ENCODE peak calls at places on chromosome 11, in four cellular contexts. X is frontal cortex, D is Right ventricle myocardium superior, T is suprapubic skin. A is an unnamed sample.

GRCh38 chr11:32056445-32056844 is 34.4 kb upstream of the RCN1 start:
- DNase-seq in T (no peak), D (no peak), X (no peak), A (no peak)

GRCh38 chr11:128576555-128576954 is 10.8 kb downstream of the ETS1 start:
- DNase-seq in T (no peak), D (no peak), X (no peak), A (no peak)

GRCh38 chr11:99098751-99099150 is 78.0 kb downstream of the CNTN5 start:
- DNase-seq in X (no peak), T (no peak), D (no peak), A (no peak)

GRCh38 chr11:22703040-22703439 is 36.6 kb downstream of the GAS2 start:
- DNase-seq in X (no peak), T (no peak), D (no peak), A (no peak)

GRCh38 chr11:122741613-122742012 is 86.1 kb downstream of the UBASH3B start:
- DNase-seq in X (no peak), T (no peak), D (peak), A (peak)

GRCh38 chr11:10488581-10489443 is 33.7 kb downstream of the AMPD3 start:
- DNase-seq in X (no peak), D (no peak), T (peak), A (no peak)

GRCh38 chr11:86610559-86611341 is 61.7 kb downstream of the ME3 start:
- DNase-seq in D (no peak), X (no peak), T (no peak), A (no peak)

GRCh38 chr11:20547411-20547810 is 52.0 kb upstream of the SLC6A5 start:
- DNase-seq in X (no peak), D (no peak), T (no peak), A (no peak)

GRCh38 chr11:119160151-119160550 is 8.4 kb upstream of the NLRX1 start:
- DNase-seq in X (no peak), T (no peak), D (no peak), A (no peak)

GRCh38 chr11:122177238-122177637 is 61.2 kb upstream of the BLID start:
- DNase-seq in D (no peak), T (no peak), X (no peak), A (no peak)

GRCh38 chr11:19073454-19074415 is 13.2 kb upstream of the MRGPRX2 start:
- DNase-seq in D (no peak), X (no peak), T (no peak), A (no peak)

GRCh38 chr11:312092-312816 is 1.6 kb upstream of the IFITM1 start:
- DNase-seq in D (peak), T (no peak), X (no peak), A (no peak)

GRCh38 chr11:122241561-122241960 is 125.5 kb upstream of the BLID start:
- DNase-seq in T (no peak), X (no peak), D (no peak), A (no peak)

GRCh38 chr11:8307601-8308000 is 43.9 kb upstream of the LMO1 start:
- DNase-seq in D (no peak), T (no peak), X (no peak), A (no peak)

GRCh38 chr11:27600656-27601055 is 94.1 kb upstream of the LIN7C start:
- DNase-seq in X (no peak), T (no peak), D (no peak), A (no peak)

GRCh38 chr11:74504100-74504691 is 10.7 kb upstream of the LIPT2 start:
- DNase-seq in D (no peak), T (no peak), X (no peak), A (no peak)

GRCh38 chr11:107397357-107397756 is 60.3 kb downstream of the CWF19L2 start:
- DNase-seq in T (no peak), D (no peak), X (no peak), A (no peak)

GRCh38 chr11:13289081-13289480 is 11.5 kb downstream of the BMAL1 start:
- DNase-seq in T (no peak), D (no peak), X (no peak), A (no peak)

GRCh38 chr11:60754887-60755286 is 1.8 kb upstream of the MS4A15 start:
- DNase-seq in X (no peak), T (peak), D (no peak), A (no peak)

GRCh38 chr11:34525887-34526657 is 12.5 kb upstream of the ELF5 start:
- DNase-seq in T (no peak), D (no peak), X (no peak), A (no peak)

GRCh38 chr11:87878373-87878779 is 296.9 kb downstream of the RAB38 start:
- DNase-seq in D (no peak), T (no peak), X (no peak), A (no peak)

GRCh38 chr11:60921777-60922335 is 2.4 kb upstream of the TMEM132A start:
- DNase-seq in D (no peak), T (no peak), X (no peak), A (no peak)

GRCh38 chr11:14904745-14905103 is 12.7 kb upstream of the CYP2R1 start:
- DNase-seq in X (peak), T (peak), D (peak), A (peak)

GRCh38 chr11:16924826-16925494 is 89.3 kb downstream of the PLEKHA7 start:
- DNase-seq in X (peak), D (peak), T (no peak), A (peak)

GRCh38 chr11:129145276-129145675 is 46.8 kb downstream of the ARHGAP32 start:
- DNase-seq in T (no peak), X (no peak), D (no peak), A (no peak)

GRCh38 chr11:119373917-119374631 is 7.4 kb downstream of the USP2 start:
- DNase-seq in T (no peak), X (peak), D (peak), A (peak)

GRCh38 chr11:5489571-5490357 is 1.3 kb downstream of the OR52D1 start:
- DNase-seq in X (no peak), T (no peak), D (no peak), A (no peak)

GRCh38 chr11:45805305-45806071 is 539 bp downstream of the SLC35C1 start:
- DNase-seq in X (no peak), D (peak), T (peak), A (peak)

GRCh38 chr11:126231725-126232459 is 20.3 kb downstream of the FAM118B start:
- DNase-seq in D (no peak), X (peak), T (no peak), A (no peak)

GRCh38 chr11:28448186-28448585 is 340.0 kb downstream of the METTL15 start:
- DNase-seq in T (no peak), X (no peak), D (no peak), A (no peak)

GRCh38 chr11:87463486-87464102 is 425.9 kb downstream of the TMEM135 start:
- DNase-seq in X (no peak), T (no peak), D (no peak), A (no peak)

GRCh38 chr11:2369896-2370295 is 7.2 kb upstream of the CD81 start:
- DNase-seq in D (no peak), X (no peak), T (no peak), A (no peak)

A was measured in heart left ventricle.